ENCODE peak calls at places on chromosomes 2 and 18, in six cellular contexts. E is H9, O is IMR-90, B is mesenchymal stem cell, X is mesendoderm, S is H1. G is an unnamed sample.

GRCh38 chr2:231300722-231301076 is 94.8 kb upstream of the B3GNT7 start:
- DNase-seq in E (no peak), B (no peak), O (no peak), S (no peak), X (no peak), G (no peak)

GRCh38 chr2:189254268-189254883 is 74.8 kb upstream of the COL5A2 start:
- DNase-seq in B (peak; percentile 38), E (no peak), O (peak; percentile 71), X (peak; percentile 8), S (no peak), G (no peak)

GRCh38 chr2:33292063-33292462 is 184.4 kb upstream of the RASGRP3 start:
- DNase-seq in B (no peak), X (no peak), O (no peak), S (no peak), E (no peak), G (no peak)

GRCh38 chr2:159775006-159775405 is 23.0 kb downstream of the CD302 start:
- DNase-seq in E (no peak), S (no peak), X (no peak), O (peak; percentile 19), B (no peak), G (no peak)

GRCh38 chr18:8163287-8163959 is 445.8 kb upstream of the RAB12 start:
- DNase-seq in B (no peak), S (no peak), E (no peak), O (no peak), X (no peak), G (no peak)

GRCh38 chr18:27428716-27429475 is 243.8 kb upstream of the CHST9 start:
- DNase-seq in O (no peak), X (no peak), S (no peak), B (no peak), E (no peak), G (no peak)

GRCh38 chr2:95361216-95361980 is 41.1 kb upstream of the FAHD2A start:
- DNase-seq in S (no peak), E (peak; percentile 8), B (no peak), O (no peak), X (no peak), G (no peak)

GRCh38 chr2:240183370-240184197 is 43.1 kb upstream of the OTOS start:
- DNase-seq in O (no peak), X (no peak), E (no peak), S (no peak), B (no peak), G (no peak)

GRCh38 chr18:46793565-46793964 is 36.7 kb upstream of the ST8SIA5 start:
- DNase-seq in B (no peak), E (peak; percentile 45), S (no peak), O (no peak), X (peak; percentile 82), G (no peak)

GRCh38 chr2:229407170-229407569 is 136.1 kb upstream of the PID1 start:
- DNase-seq in O (peak; percentile 74), B (peak; percentile 93), X (peak; percentile 47), S (no peak), E (no peak), G (no peak)

GRCh38 chr2:111119004-111119846 is 1.5 kb upstream of the BCL2L11 start:
- DNase-seq in O (no peak), E (peak; percentile 48), X (peak; percentile 28), S (no peak), B (peak; percentile 21), G (peak; percentile 23)

GRCh38 chr2:147398301-147398700 is 446.5 kb upstream of the ACVR2A start:
- DNase-seq in S (no peak), E (no peak), O (no peak), B (no peak), X (peak; percentile 73), G (no peak)

GRCh38 chr2:42036413-42036812 is 11.4 kb upstream of the PKDCC start:
- DNase-seq in X (peak; percentile 69), O (no peak), E (no peak), S (no peak), B (no peak), G (no peak)

GRCh38 chr18:13394794-13395193 is 176.2 kb downstream of the LDLRAD4 start:
- DNase-seq in B (no peak), S (no peak), E (no peak), X (no peak), O (no peak), G (no peak)

GRCh38 chr2:10835052-10835970 is 22.7 kb upstream of the PDIA6 start:
- DNase-seq in X (peak; percentile 83), B (peak; percentile 41), O (peak; percentile 31), S (peak; percentile 75), E (peak; percentile 92), G (peak; percentile 63)

GRCh38 chr18:10322408-10322807 is 132.0 kb upstream of the APCDD1 start:
- DNase-seq in B (no peak), S (no peak), O (peak; percentile 21), E (no peak), X (no peak), G (no peak)

GRCh38 chr18:58042826-58043362 is 1.1 kb upstream of the NEDD4L start:
- DNase-seq in X (peak; percentile 31), O (no peak), S (no peak), E (no peak), B (no peak), G (no peak)

GRCh38 chr2:144596074-144596871 is 76.4 kb upstream of the ZEB2 start:
- DNase-seq in X (peak; percentile 49), O (peak; percentile 69), E (no peak), B (peak; percentile 87), S (no peak), G (no peak)

GRCh38 chr18:76425299-76426101 is 69.5 kb downstream of the ZNF516 start:
- DNase-seq in X (peak; percentile 62), E (no peak), B (peak; percentile 40), O (peak; percentile 52), S (peak; percentile 15), G (no peak)

GRCh38 chr2:127656569-127657231 is 10.7 kb downstream of the GPR17 start:
- DNase-seq in S (no peak), O (no peak), E (no peak), B (no peak), X (no peak), G (no peak)

GRCh38 chr2:200860092-200860795 is 4.2 kb downstream of the CLK1 start:
- DNase-seq in O (no peak), B (no peak), S (no peak), X (peak; percentile 21), E (no peak), G (no peak)

GRCh38 chr2:129767987-129768386 is 211.5 kb upstream of the RAB6C start:
- DNase-seq in O (no peak), X (no peak), S (no peak), E (no peak), B (no peak), G (no peak)

GRCh38 chr2:175414872-175415487 is 233.5 kb upstream of the ATP5MC3 start:
- DNase-seq in O (peak; percentile 54), E (peak; percentile 68), X (peak; percentile 75), B (peak; percentile 69), S (peak; percentile 50), G (peak; percentile 49)

GRCh38 chr2:226934546-226935243 is 98.8 kb downstream of the RHBDD1 start:
- DNase-seq in X (no peak), S (no peak), B (no peak), E (no peak), O (no peak), G (no peak)

GRCh38 chr2:54723300-54724149 is at the start of gene EML6:
- DNase-seq in X (peak; percentile 99), S (peak; percentile 95), E (peak; percentile 99), O (peak; percentile 98), B (peak; percentile 99), G (peak; percentile 97)

GRCh38 chr2:43171789-43172188 is 54.6 kb downstream of the ZFP36L2 start:
- DNase-seq in E (no peak), X (no peak), O (peak; percentile 66), S (no peak), B (peak; percentile 73), G (no peak)

GRCh38 chr2:16394072-16394985 is 271.3 kb downstream of the CYRIA start:
- DNase-seq in X (peak; percentile 18), E (no peak), B (no peak), S (no peak), O (no peak), G (no peak)
- H3K23ac ChIP-seq in X (no peak overlapping the region), E (no peak overlapping the region), B (no peak overlapping the region), S (no peak overlapping the region), O (no peak overlapping the region), G (peak overlapping the region; percentile 45)

DNA sequence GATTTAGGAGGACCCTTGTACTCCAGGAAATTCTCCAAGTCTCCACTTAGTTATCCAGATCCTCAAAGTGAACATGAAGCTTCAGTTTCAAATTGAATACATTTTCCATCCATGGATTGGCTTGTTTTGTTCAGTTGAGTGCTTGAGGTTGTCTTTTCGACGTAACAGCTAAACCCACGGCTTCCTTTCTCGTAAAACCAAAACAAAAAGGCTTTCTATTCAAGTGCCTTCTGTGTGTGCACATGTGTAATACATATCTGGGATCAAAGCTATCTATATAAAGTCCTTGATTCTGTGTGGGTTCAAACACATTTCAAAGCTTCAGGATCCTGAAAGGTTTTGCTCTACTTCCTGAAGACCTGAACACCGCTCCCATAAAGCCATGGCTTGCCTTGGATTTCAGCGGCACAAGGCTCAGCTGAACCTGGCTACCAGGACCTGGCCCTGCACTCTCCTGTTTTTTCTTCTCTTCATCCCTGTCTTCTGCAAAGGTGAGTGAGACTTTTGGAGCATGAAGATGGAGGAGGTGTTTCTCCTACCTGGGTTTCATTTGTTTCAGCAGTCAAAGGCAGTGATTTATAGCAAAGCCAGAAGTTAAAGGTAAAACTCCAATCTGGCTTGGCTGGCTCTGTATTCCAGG is at the start of gene CTLA4:
- DNase-seq in X (no peak), E (no peak), B (no peak), O (no peak), S (no peak), G (no peak)
- H3K23ac ChIP-seq in X (no peak within 1 kb of the TSS), E (no peak within 1 kb of the TSS), B (peak within 1 kb of the TSS; percentile 28), O (no peak within 1 kb of the TSS), S (no peak within 1 kb of the TSS), G (no peak within 1 kb of the TSS)

DNA sequence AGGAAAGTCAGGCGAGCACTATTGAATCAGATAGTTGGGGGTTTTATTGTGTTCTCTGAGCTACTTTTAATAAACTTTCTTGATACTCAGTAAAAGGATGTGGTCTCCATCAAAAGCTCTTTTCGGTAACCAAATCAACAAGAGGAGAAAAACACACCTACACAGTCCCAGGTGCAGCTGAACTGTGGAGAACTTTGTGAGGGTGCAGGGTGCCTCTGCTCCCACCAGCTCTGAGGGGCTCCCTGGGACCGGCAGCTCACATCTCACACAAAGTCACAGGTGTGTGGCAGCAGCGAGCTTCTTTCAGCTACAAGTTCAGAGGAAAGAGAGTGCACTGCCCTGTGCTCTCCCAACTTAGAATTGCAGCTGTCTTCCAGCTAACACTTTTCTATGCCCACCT is 650.4 kb downstream of the RNF144A start:
- DNase-seq in S (no peak), X (peak; percentile 6), B (no peak), E (peak; percentile 41), O (no peak), G (no peak)
- H3K23ac ChIP-seq in S (no peak overlapping the region), X (no peak overlapping the region), B (no peak overlapping the region), E (no peak overlapping the region), O (no peak overlapping the region), G (no peak overlapping the region)

GRCh38 chr2:70826696-70827330 is 6.4 kb upstream of the CLEC4F start:
- DNase-seq in O (no peak), S (no peak), E (no peak), X (no peak), B (no peak), G (no peak)
- H3K23ac ChIP-seq in O (no peak overlapping the region), S (no peak overlapping the region), E (no peak overlapping the region), X (no peak overlapping the region), B (no peak overlapping the region), G (no peak overlapping the region)